ENCODE peak calls at places on chromosomes 5 and 9, in eight cellular contexts. O is WTC11, S is A549, Y is HepG2, K is GM12878, B is NB4, L is SK-N-SH, E is HCT116. J is an unnamed sample.

GRCh38 chr9:110526426-110526825 is 53.1 kb downstream of the SVEP1 start:
- DNase-seq in K (no peak), L (no peak), Y (no peak), O (no peak), B (no peak), S (no peak), E (no peak), J (no peak)

GRCh38 chr9:101514056-101514455 is 19.6 kb upstream of the RNF20 start:
- DNase-seq in E (no peak), B (no peak), K (no peak), O (no peak), S (no peak), Y (no peak), L (no peak), J (no peak)

GRCh38 chr9:131875828-131876485 is 136.1 kb upstream of the RAPGEF1 start:
- DNase-seq in K (no peak), Y (no peak), E (no peak), S (no peak), B (no peak), L (no peak), O (no peak), J (no peak)

GRCh38 chr5:55172051-55172899 is 702 bp downstream of the CDC20B start:
- DNase-seq in O (peak; percentile 26), K (peak; percentile 45), E (peak; percentile 85), B (peak; percentile 86), S (peak; percentile 87), Y (peak; percentile 80), L (peak; percentile 79), J (peak; percentile 79)

GRCh38 chr5:89638871-89639270 is 755.9 kb upstream of the MEF2C start:
- DNase-seq in Y (no peak), B (no peak), S (no peak), O (no peak), E (no peak), K (no peak), L (no peak), J (no peak)

GRCh38 chr5:178357127-178357526 is 124.5 kb upstream of the PHYKPL start:
- DNase-seq in Y (no peak), K (no peak), L (peak; percentile 66), S (no peak), E (no peak), B (no peak), O (peak; percentile 66), J (no peak)

GRCh38 chr5:36414869-36415282 is 113.2 kb upstream of the RANBP3L start:
- DNase-seq in B (peak; percentile 69), K (no peak), S (peak; percentile 55), O (no peak), L (peak; percentile 26), Y (peak; percentile 24), E (peak; percentile 37), J (peak; percentile 42)

GRCh38 chr5:39400711-39401385 is 23.9 kb downstream of the DAB2 start:
- DNase-seq in K (no peak), E (no peak), L (no peak), B (no peak), S (no peak), O (no peak), Y (peak; percentile 24), J (no peak)

DNA sequence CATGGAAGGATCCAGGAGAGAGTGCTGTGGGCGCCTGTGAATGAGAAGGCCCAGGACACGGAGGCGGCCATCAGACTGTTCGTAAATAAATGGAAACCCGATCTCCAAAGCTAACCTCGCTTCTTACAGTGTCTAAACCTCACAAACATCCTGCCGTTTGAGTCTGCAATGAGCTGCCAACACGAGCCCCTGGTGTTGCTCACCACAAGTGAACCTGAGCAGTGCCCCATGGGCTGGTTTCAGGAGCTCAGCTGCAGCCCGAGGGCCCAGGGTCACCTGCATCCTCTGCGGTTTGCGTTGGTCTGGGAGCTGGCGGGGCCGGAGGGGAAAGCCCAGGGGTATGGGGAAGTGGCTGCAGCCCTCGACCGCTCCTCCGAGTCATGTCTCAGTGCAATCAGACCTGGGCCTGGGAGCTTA is 57.9 kb upstream of the RXRA start:
- DNase-seq in E (no peak), S (no peak), L (no peak), O (no peak), K (peak; percentile 59), B (peak; percentile 95), Y (peak; percentile 16), J (no peak)
- TF ChIP-seq MAX in E (no peak), S (no peak), L (no peak), O (no peak), K (no peak), B (peak; percentile 58), Y (no peak), J (no peak)

DNA sequence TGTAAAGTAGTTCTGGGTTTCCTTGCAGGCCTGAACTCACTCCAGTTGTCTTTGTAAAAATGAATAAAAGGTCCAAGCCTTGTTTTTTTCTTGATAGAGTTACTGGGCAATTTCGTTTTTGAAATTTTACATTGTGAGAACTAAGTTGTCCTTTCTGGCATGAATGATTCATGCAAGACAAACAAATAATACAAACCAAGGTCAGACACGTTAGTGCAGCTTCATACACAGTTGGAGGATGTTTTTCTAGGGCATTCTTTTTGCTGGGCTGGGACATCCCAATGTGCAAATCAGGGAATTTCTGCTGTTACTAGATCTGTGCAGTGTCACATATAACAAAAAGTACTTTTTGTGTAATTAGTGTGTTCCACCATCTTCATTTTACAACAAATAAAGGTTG is 96.0 kb downstream of the MEGF10 start:
- DNase-seq in K (no peak), Y (peak; percentile 3), B (no peak), L (no peak), O (no peak), E (no peak), S (peak; percentile 3), J (peak; percentile 4)
- TF ChIP-seq MAX in K (no peak), Y (no peak), B (no peak), L (no peak), O (no peak), E (no peak), S (no peak), J (no peak)

GRCh38 chr9:88533951-88534455 is 975 bp upstream of the NXNL2 start:
- DNase-seq in B (peak; percentile 75), S (peak; percentile 88), K (no peak), O (peak; percentile 62), E (no peak), Y (no peak), L (no peak), J (peak; percentile 19)

GRCh38 chr9:88534456-88535225 is at the start of gene NXNL2:
- DNase-seq in B (peak; percentile 63), L (peak; percentile 95), K (no peak), Y (no peak), E (peak; percentile 64), S (peak; percentile 93), O (peak; percentile 83), J (peak; percentile 61)

GRCh38 chr9:88536951-88537742 is 2.2 kb downstream of the NXNL2 start:
- DNase-seq in K (no peak), L (no peak), Y (no peak), B (no peak), O (no peak), E (no peak), S (peak; percentile 29), J (no peak)

GRCh38 chr9:88535932-88536324 is 950 bp downstream of the NXNL2 start:
- DNase-seq in O (peak; percentile 26), Y (no peak), L (no peak), S (no peak), E (no peak), K (no peak), B (no peak), J (no peak)

DNA sequence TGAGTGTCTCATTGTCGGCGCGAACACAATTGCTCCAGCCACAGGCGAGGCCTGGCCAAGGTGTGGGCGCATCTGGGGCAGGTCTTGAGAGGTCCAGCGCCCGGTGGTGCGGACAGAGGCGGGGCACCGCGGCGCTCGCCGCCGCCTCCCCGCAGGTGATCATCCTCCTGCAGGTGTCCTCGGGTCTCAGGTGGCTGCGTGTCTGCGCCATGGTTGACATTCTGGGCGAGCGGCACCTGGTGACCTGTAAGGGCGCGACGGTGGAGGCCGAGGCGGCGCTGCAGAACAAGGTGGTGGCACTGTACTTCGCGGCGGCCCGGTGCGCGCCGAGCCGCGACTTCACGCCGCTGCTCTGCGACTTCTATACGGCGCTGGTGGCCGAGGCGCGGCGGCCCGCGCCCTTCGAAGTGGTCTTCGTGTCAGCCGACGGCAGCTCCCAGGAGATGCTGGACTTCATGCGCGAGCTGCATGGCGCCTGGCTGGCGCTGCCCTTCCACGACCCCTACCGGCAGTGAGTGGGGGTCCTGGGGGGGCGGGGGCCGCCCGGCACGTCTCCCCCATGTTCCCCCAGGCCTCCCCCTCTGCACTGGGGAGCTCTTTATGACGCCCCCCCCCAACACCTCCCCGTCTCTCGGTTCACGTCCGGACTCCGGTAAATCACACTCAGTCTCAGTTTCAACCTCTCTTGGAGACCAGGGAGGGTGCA is 401 bp downstream of the NXNL2 start:
- DNase-seq in S (peak; percentile 31), O (peak; percentile 55), L (peak; percentile 61), B (no peak), K (no peak), Y (no peak), E (no peak), J (no peak)
- TF ChIP-seq MAX in S (peak; percentile 58), O (peak; percentile 96), L (peak; percentile 63), B (no peak), K (no peak), Y (no peak), E (no peak), J (no peak)

GRCh38 chr9:116494815-116495634 is 192.1 kb upstream of the TRIM32 start:
- DNase-seq in O (peak; percentile 69), B (peak; percentile 27), L (no peak), E (peak; percentile 35), Y (peak; percentile 26), S (peak; percentile 32), K (no peak), J (no peak)

GRCh38 chr9:116497081-116497480 is 190.0 kb upstream of the TRIM32 start:
- DNase-seq in S (no peak), O (no peak), E (no peak), Y (no peak), K (no peak), L (no peak), B (no peak), J (no peak)

GRCh38 chr9:116495725-116496124 is 191.4 kb upstream of the TRIM32 start:
- DNase-seq in B (no peak), O (no peak), K (no peak), L (no peak), E (no peak), Y (no peak), S (no peak), J (no peak)

GRCh38 chr9:116493183-116493582 is 193.9 kb upstream of the TRIM32 start:
- DNase-seq in L (no peak), K (no peak), B (no peak), Y (no peak), E (no peak), O (no peak), S (no peak), J (no peak)

GRCh38 chr9:116496167-116496566 is 190.9 kb upstream of the TRIM32 start:
- DNase-seq in S (no peak), K (no peak), Y (no peak), E (no peak), O (no peak), L (no peak), B (no peak), J (no peak)
- TF ChIP-seq MAX in S (no peak), K (no peak), Y (no peak), E (no peak), O (no peak), L (no peak), B (no peak), J (no peak)

DNA sequence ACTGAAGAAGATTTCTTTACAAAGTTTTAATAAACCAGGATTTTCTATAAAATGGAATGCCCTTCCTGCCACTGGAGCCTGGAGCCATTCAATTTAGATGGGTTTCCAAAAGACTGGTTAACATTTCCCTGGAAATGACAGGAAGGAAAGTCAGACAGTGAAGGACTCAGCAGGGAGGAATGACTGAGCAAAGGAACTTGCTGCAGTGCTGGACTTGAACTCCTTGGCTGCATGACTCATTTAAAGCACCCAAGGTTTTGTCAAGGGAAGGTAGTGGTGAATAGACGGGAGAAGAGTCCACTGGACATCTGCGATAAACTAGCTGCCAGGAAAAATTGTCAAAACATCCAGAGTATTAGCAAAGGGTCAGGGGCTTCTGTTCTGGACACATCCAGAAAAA is 163.8 kb upstream of the SLC28A3 start:
- DNase-seq in K (no peak), S (no peak), B (no peak), O (no peak), L (no peak), Y (no peak), E (no peak), J (no peak)
- TF ChIP-seq MAX in K (no peak), S (no peak), B (no peak), O (no peak), L (no peak), Y (no peak), E (no peak), J (no peak)